ENCODE peak calls at places on chromosome 20, in four cellular contexts. J, H, I and G are unnamed samples. For H3K36me3 and H3K4me1, the result is how much of the 10 kb centered on the place peaks cover.

GRCh38 chr20:61850926-61851900 is 214.5 kb downstream of the TAF4 start:
- DNase-seq in I (no peak), H (no peak), J (no peak), G (no peak)

GRCh38 chr20:13784271-13784892 is 337 bp downstream of the ESF1 start:
- DNase-seq in H (no peak), I (no peak), J (no peak), G (no peak)

GRCh38 chr20:48933017-48933766 is 11.7 kb downstream of the ARFGEF2 start:
- DNase-seq in H (no peak), J (peak), I (no peak), G (no peak)

GRCh38 chr20:53907968-53908751 is 162.2 kb downstream of the BCAS1 start:
- DNase-seq in J (no peak), I (no peak), H (no peak), G (no peak)

GRCh38 chr20:58271596-58272460 is 37.7 kb upstream of the RAB22A start:
- DNase-seq in J (no peak), I (no peak), H (no peak), G (no peak)

GRCh38 chr20:41654884-41655283 is 36.7 kb upstream of the CHD6 start:
- DNase-seq in H (no peak), J (no peak), I (no peak), G (no peak)

GRCh38 chr20:37670426-37670825 is 23.4 kb upstream of the CTNNBL1 start:
- DNase-seq in J (no peak), H (peak), I (no peak), G (no peak)

GRCh38 chr20:61306935-61307475 is 54.9 kb downstream of the CDH4 start:
- DNase-seq in I (no peak), J (no peak), H (no peak), G (no peak)

GRCh38 chr20:64090165-64090564 is 6.0 kb upstream of the LKAAEAR1 start:
- DNase-seq in J (no peak), I (no peak), H (no peak), G (no peak)

GRCh38 chr20:37574199-37574890 is 46.7 kb upstream of the BLCAP start:
- DNase-seq in H (no peak), I (no peak), J (no peak), G (no peak)

GRCh38 chr20:23340524-23340923 is 10.1 kb upstream of the NXT1 start:
- DNase-seq in H (peak), I (no peak), J (no peak), G (peak)

GRCh38 chr20:51767867-51768758 is at the start of gene ATP9A:
- DNase-seq in H (peak), I (no peak), J (no peak), G (no peak)

GRCh38 chr20:709421-709820 is 33.8 kb upstream of the SCRT2 start:
- DNase-seq in I (no peak), H (peak), J (no peak), G (no peak)

GRCh38 chr20:21714297-21715192 is 9.1 kb downstream of the PAX1 start:
- DNase-seq in J (no peak), H (no peak), I (no peak), G (no peak)

GRCh38 chr20:57578476-57579165 is 17.7 kb downstream of the PCK1 start:
- DNase-seq in H (no peak), J (no peak), I (no peak), G (no peak)

GRCh38 chr20:40741507-40742106 is 52.6 kb upstream of the MAFB start:
- DNase-seq in H (peak), I (no peak), J (no peak), G (no peak)

GRCh38 chr20:25230177-25230831 is 17.6 kb upstream of the PYGB start:
- DNase-seq in J (no peak), H (no peak), I (no peak), G (no peak)

GRCh38 chr20:56515657-56516381 is 8.7 kb upstream of the FAM209A start:
- DNase-seq in J (no peak), I (no peak), H (no peak), G (no peak)
- H3K36me3 ChIP-seq in J (half or more), I (under half), H (under half), G (half or more)

GRCh38 chr20:62874745-62875344 is 13.2 kb upstream of the TCFL5 start:
- DNase-seq in H (no peak), J (no peak), I (no peak), G (no peak)
- H3K4me3 ChIP-seq in H (no peak), J (no peak), I (no peak), G (no peak)

DNA sequence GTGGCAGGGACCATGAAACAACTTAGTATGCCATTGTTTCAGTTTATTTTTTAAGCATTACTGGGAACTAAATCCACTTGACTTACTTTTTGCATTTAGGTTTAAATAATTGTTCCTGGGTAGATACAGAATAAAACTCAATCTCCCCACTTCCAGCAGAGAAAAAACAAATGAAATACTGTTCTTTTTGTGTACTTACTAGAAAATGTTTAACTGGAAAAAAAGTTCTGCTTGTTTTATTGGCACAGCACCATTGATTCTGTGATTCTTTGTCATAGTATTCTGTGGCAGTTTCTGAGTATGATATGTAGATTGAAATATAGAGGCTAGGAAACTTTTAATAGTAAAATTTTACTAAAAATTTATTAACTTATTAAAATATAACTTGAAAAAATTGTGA is 10.2 kb downstream of the ASXL1 start:
- DNase-seq in H (no peak), J (no peak), I (no peak), G (no peak)
- H3K4me1 ChIP-seq in H (under half), J (under half), I (half or more), G (under half)

GRCh38 chr20:18188446-18188845 is 50.8 kb downstream of the KAT14 start:
- DNase-seq in J (no peak), H (no peak), I (no peak), G (no peak)
- H3K36me3 ChIP-seq in J (half or more), H (under half), I (under half), G (under half)

DNA sequence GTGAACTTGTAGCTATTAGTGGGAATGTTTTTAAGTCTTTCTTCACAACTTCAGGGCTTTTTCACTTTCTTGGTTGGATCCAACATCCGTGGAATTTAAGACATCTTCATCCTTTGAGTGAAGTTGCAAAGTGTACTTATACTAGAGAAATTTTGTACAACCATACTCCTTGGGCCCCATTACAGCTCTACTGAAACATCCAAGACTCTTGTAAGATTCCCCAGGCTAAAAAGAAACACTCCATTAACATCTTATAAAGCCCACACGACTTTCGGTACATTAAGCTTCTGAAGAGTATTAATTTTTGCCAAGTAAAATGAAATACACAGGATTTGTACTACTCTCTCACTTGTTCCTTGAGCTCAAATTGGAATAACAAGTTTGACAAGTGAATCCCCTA is 5.4 kb downstream of the PCNA start:
- DNase-seq in H (no peak), J (no peak), I (no peak), G (no peak)
- H3K4me3 ChIP-seq in H (no peak), J (no peak), I (no peak), G (no peak)

DNA sequence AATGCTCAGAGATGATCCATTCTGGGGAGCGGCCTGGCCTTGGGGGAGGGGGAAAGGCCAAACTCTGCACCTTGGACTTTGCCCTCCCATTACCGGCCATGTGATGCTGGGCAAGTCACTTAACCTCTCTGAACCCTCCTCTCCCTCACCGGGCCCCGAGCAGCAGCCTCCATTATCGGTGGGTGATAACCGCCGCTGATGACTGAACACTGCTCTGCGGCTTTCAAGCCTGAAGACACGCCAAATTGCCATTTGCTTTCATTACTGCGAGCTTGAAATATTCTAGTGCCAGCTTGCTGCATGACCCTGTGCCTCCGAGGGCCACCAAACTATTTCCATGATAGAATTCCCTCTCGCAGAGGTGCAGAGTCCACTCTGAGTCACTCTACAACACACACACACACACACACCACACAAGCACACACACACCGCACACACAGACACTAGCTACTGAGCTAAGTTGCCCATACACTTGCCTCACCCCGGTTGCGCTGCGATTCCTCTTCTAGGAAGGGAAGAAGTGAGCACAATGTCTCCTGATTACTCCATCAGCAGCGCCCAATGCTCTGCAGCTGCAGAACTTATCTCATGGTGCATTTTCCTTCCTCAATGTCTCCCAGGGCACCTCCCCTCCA is 20.6 kb upstream of the SIRPA start:
- DNase-seq in J (peak), I (no peak), H (peak), G (no peak)
- H3K4me1 ChIP-seq in J (under half), I (under half), H (under half), G (under half)

DNA sequence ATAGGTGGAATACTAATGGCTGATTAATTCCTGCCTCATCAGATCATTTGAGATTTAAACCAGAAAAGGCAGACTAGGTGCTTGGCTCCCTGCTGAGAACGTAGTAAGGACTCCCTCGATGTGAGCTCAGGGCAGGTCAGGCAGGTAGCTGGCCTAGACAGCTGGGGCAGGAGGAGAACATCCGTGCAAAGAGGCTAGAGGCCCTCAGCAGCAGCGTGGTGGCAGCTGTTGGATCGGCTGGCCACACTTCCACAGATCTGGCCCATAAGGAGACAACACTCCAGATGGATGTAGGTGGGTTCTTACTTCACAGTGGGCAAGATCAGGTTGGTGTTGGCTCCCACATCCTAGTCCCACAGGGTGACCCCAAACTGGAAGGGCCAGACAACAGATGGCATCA is 38.5 kb downstream of the EYA2 start:
- DNase-seq in H (no peak), I (no peak), J (no peak), G (no peak)
- H3K36me3 ChIP-seq in H (under half), I (under half), J (under half), G (under half)

GRCh38 chr20:33861458-33861857 is 50.3 kb downstream of the CHMP4B start:
- DNase-seq in H (no peak), J (no peak), I (no peak), G (no peak)

GRCh38 chr20:33863440-33864323 is 52.5 kb downstream of the CHMP4B start:
- DNase-seq in I (no peak), J (no peak), H (no peak), G (no peak)

GRCh38 chr20:33864324-33864963 is 53.3 kb downstream of the CHMP4B start:
- DNase-seq in I (no peak), H (no peak), J (no peak), G (no peak)

GRCh38 chr20:33865761-33866160 is 54.6 kb downstream of the CHMP4B start:
- DNase-seq in J (no peak), H (no peak), I (no peak), G (no peak)

DNA sequence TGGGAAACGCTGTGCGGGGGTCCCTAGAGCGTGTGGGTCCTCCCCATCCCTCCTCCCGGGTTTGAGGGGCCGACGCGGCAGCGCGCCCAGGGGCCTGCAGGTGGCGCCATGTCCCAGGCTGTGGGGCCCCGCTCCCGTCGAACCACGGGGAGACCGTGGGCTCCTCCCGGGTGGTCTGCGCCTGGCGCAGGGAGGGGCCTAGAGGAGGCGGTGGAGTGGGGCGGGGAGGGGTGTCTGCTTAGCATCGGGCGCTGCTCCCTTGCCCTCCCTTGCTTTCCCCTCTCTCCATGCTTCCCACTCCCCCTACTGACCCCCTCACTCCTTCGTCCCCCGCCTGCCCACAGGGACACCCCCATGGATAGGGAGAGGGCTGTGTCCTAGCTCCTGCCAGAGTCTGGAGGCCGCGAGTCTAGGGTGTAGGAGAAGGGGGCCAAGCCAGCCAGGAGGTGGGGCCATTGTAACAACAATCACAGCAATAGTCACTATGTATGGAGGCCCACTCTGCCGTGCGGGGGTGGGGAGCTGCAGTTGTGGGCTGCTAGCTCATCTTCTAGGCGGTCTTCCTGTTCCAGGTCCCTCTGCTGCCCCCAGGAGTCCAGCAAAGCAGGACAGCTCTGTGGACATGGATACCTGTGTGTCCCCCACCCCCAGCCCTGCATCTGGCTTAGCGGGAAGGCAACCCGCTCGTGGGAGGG is 51.7 kb downstream of the CHMP4B start:
- DNase-seq in J (peak), I (no peak), H (peak), G (peak)
- H3K4me3 ChIP-seq in J (peak), I (no peak), H (no peak), G (peak)

DNA sequence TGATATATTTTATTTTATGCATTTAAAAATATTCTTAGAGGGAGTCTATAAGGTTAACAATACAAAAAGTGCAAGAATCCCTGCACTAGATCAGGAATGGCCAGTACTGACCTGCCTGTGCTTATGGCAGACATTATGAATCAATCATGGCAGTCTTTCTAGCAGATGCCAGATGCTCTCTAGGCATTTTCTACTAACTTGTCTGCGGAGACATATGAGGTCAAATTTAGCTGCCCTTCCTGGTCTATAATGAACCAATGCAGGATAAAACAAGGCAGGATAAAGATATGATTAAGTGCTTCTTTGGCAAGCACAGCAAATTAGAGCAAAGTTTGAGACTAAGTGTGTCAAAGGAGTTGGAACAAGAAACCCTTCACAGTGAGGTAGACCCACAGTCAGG is 46.6 kb upstream of the RNF24 start:
- DNase-seq in J (no peak), H (no peak), I (no peak), G (no peak)
- H3K4me1 ChIP-seq in J (half or more), H (under half), I (half or more), G (under half)